ENCODE peak calls at places on chromosomes 13 and 19, in six cellular contexts. I is neuronal stem cell, C is heart right ventricle, H is breast epithelium, F is fibroblast of lung, Q is tibial artery. P is an unnamed sample.

GRCh38 chr19:19540707-19541515 is 2.8 kb downstream of the CILP2 start:
- DNase-seq in I (peak; percentile 57), C (no peak), H (no peak), F (peak; percentile 17), Q (no peak), P (no peak)

GRCh38 chr13:32659736-32660135 is 73.5 kb downstream of the PDS5B start:
- DNase-seq in I (no peak), C (no peak), H (no peak), F (peak; percentile 54), Q (no peak), P (no peak)

GRCh38 chr13:91358384-91358776 is 10.9 kb downstream of the MIR17HG start:
- DNase-seq in I (no peak), C (no peak), H (no peak), F (no peak), Q (no peak), P (no peak)

GRCh38 chr13:41457589-41458186 is 338 bp downstream of the RGCC start:
- DNase-seq in I (no peak), C (no peak), H (no peak), F (no peak), Q (no peak), P (no peak)

GRCh38 chr13:22061806-22062391 is 391.0 kb downstream of the FGF9 start:
- DNase-seq in I (no peak), C (no peak), H (no peak), F (no peak), Q (no peak), P (no peak)

GRCh38 chr13:29464105-29464679 is 131.3 kb downstream of the SLC7A1 start:
- DNase-seq in I (no peak), C (peak; percentile 34), H (no peak), F (no peak), Q (no peak), P (no peak)

GRCh38 chr13:75129331-75129730 is 352.6 kb downstream of the TBC1D4 start:
- DNase-seq in I (no peak), C (no peak), H (no peak), F (peak; percentile 21), Q (no peak), P (no peak)

GRCh38 chr13:73421310-73421912 is 362.6 kb downstream of the KLF5 start:
- DNase-seq in I (no peak), C (no peak), H (no peak), F (peak; percentile 96), Q (no peak), P (no peak)

GRCh38 chr13:21616880-21617279 is 12.9 kb upstream of the MICU2 start:
- DNase-seq in I (no peak), C (no peak), H (no peak), F (no peak), Q (no peak), P (no peak)

GRCh38 chr19:7902796-7903243 is 857 bp upstream of the MAP2K7 start:
- DNase-seq in I (no peak), C (no peak), H (no peak), F (no peak), Q (no peak), P (no peak)

GRCh38 chr13:104098421-104098820 is 1032.2 kb upstream of the SLC10A2 start:
- DNase-seq in I (no peak), C (no peak), H (no peak), F (peak; percentile 5), Q (no peak), P (no peak)

GRCh38 chr19:16594131-16594586 is 21.9 kb upstream of the SLC35E1 start:
- DNase-seq in I (no peak), C (no peak), H (no peak), F (no peak), Q (no peak), P (peak; percentile 26)

GRCh38 chr13:47546265-47546962 is 454.7 kb downstream of the SUCLA2 start:
- DNase-seq in I (no peak), C (peak; percentile 23), H (no peak), F (no peak), Q (no peak), P (no peak)

GRCh38 chr19:38360839-38361631 is 13.3 kb upstream of the PSMD8 start:
- DNase-seq in I (no peak), C (no peak), H (no peak), F (no peak), Q (no peak), P (no peak)

GRCh38 chr19:16325671-16326400 is 1.2 kb downstream of the KLF2 start:
- DNase-seq in I (peak; percentile 51), C (no peak), H (no peak), F (peak; percentile 33), Q (peak; percentile 78), P (no peak)

GRCh38 chr13:83327091-83327490 is 555.2 kb downstream of the SLITRK1 start:
- DNase-seq in I (no peak), C (no peak), H (no peak), F (no peak), Q (no peak), P (no peak)

GRCh38 chr19:49950590-49950948 is 10.4 kb downstream of the SIGLEC11 start:
- DNase-seq in I (no peak), C (no peak), H (peak; percentile 37), F (no peak), Q (no peak), P (no peak)

GRCh38 chr13:27006519-27007161 is 165.0 kb downstream of the USP12 start:
- DNase-seq in I (no peak), C (no peak), H (no peak), F (peak; percentile 34), Q (no peak), P (peak; percentile 60)

GRCh38 chr19:4803736-4804695 is 12.5 kb downstream of the FEM1A start:
- DNase-seq in I (peak; percentile 72), C (peak; percentile 55), H (no peak), F (peak; percentile 28), Q (no peak), P (no peak)

GRCh38 chr13:31945202-31945978 is 86.2 kb upstream of the FRY start:
- DNase-seq in I (no peak), C (peak; percentile 54), H (peak; percentile 71), F (peak; percentile 74), Q (peak; percentile 78), P (no peak)

GRCh38 chr13:24150613-24151012 is 9.9 kb upstream of the SPATA13 start:
- DNase-seq in I (no peak), C (no peak), H (no peak), F (no peak), Q (no peak), P (no peak)

GRCh38 chr13:24147570-24147963 is 13.0 kb upstream of the SPATA13 start:
- DNase-seq in I (no peak), C (no peak), H (no peak), F (no peak), Q (no peak), P (no peak)

GRCh38 chr13:24151864-24152263 is 8.7 kb upstream of the SPATA13 start:
- DNase-seq in I (no peak), C (no peak), H (no peak), F (no peak), Q (no peak), P (no peak)

GRCh38 chr13:24148414-24149305 is 11.9 kb upstream of the SPATA13 start:
- DNase-seq in I (no peak), C (no peak), H (peak; percentile 64), F (peak; percentile 99), Q (no peak), P (no peak)

GRCh38 chr13:24149306-24150032 is 11.1 kb upstream of the SPATA13 start:
- DNase-seq in I (no peak), C (no peak), H (no peak), F (peak; percentile 49), Q (no peak), P (no peak)
- H3K27ac ChIP-seq in I (no peak overlapping the region), C (no peak overlapping the region), H (peak overlapping the region; percentile 91), F (peak overlapping the region; percentile 83), Q (no peak overlapping the region), P (no peak overlapping the region)

GRCh38 chr19:45887311-45887710 is 1.4 kb upstream of the IRF2BP1 start:
- DNase-seq in I (no peak), C (no peak), H (no peak), F (peak; percentile 23), Q (no peak), P (no peak)
- H3K27ac ChIP-seq in I (peak overlapping the region; percentile 11), C (peak overlapping the region; percentile 92), H (peak overlapping the region; percentile 92), F (peak overlapping the region; percentile 92), Q (peak overlapping the region; percentile 84), P (peak overlapping the region; percentile 79)

GRCh38 chr19:55216461-55217198 is 7.3 kb upstream of the PTPRH start:
- DNase-seq in I (peak; percentile 81), C (peak; percentile 85), H (peak; percentile 70), F (peak; percentile 100), Q (no peak), P (peak; percentile 76)

GRCh38 chr19:55209430-55210119 is at the start of gene PTPRH:
- DNase-seq in I (no peak), C (no peak), H (no peak), F (no peak), Q (no peak), P (no peak)

GRCh38 chr19:55212447-55212846 is 3.1 kb upstream of the PTPRH start:
- DNase-seq in I (no peak), C (no peak), H (no peak), F (no peak), Q (no peak), P (no peak)

GRCh38 chr19:55210120-55210493 is 806 bp upstream of the PTPRH start:
- DNase-seq in I (no peak), C (no peak), H (no peak), F (peak; percentile 98), Q (no peak), P (no peak)

DNA sequence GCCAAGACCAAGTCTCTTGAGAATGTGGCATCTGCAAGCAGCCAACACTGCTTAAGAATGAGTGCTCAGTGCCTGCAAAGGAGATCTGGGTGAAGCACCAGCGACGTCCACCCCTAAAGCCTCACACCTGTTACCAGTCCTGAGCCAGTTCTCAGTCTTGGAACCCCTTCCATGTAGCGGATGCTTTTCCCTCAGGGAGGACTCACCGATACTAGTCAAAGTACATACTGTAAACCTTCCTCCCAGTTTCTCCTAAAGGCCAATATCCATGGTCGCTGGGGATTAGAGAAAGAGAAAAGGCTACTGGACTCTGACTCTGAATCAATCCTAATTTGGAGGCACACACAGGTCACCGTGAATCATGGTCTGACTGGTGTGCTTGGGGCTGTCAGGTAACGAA is 4.2 kb upstream of the PTPRH start:
- DNase-seq in I (no peak), C (no peak), H (no peak), F (no peak), Q (no peak), P (no peak)
- H3K27ac ChIP-seq in I (no peak overlapping the region), C (no peak overlapping the region), H (no peak overlapping the region), F (no peak overlapping the region), Q (no peak overlapping the region), P (no peak overlapping the region)

DNA sequence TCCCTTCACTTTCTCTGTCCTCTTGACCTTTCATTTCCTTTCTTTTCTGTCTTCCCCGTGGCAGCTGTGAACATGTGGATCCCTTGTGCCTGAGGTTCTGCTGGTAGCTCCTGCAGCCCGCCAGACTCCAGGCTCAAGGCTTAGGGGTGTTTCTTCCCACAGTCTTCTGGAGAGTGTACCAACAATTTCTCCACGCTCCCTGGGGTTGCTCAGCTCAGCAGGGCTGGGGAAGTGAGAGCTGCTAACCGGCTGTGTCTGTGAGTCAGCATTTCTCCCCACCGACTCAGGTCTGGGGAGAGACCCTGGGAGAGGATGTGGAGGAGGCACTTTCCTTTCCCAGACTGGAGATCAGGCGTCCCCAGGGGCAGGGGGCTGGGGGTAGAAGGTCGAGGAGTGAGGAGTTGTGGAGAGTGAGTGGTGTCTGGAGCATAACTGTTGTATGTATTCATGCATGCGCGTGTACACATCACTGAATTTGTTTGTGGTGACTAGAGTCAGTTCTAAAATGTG is 193.6 kb downstream of the KCNRG start:
- DNase-seq in I (no peak), C (peak; percentile 54), H (peak; percentile 53), F (peak; percentile 92), Q (peak; percentile 69), P (peak; percentile 1)
- H3K27ac ChIP-seq in I (peak overlapping the region; percentile 19), C (no peak overlapping the region), H (no peak overlapping the region), F (peak overlapping the region; percentile 21), Q (no peak overlapping the region), P (no peak overlapping the region)

GRCh38 chr19:10356431-10356830 is 17.0 kb upstream of the ICAM3 start:
- DNase-seq in I (no peak), C (no peak), H (no peak), F (no peak), Q (no peak), P (no peak)
- H3K27ac ChIP-seq in I (no peak overlapping the region), C (no peak overlapping the region), H (no peak overlapping the region), F (no peak overlapping the region), Q (no peak overlapping the region), P (no peak overlapping the region)